ENCODE peak calls at places on chromosome 16, in four cellular contexts. One of them, this sample, is unnamed.

GRCh38 chr16:73050115-73051099 is 2.5 kb upstream of the ZFHX3 start:
- DNase-seq in EL: no peak
- DNase-seq in left ventricle myocardium inferior: no peak
- DNase-seq in AG10803: no peak
- DNase-seq in this sample: no peak

GRCh38 chr16:50303605-50304466 is 37.5 kb downstream of the ADCY7 start:
- DNase-seq in EL: no peak
- DNase-seq in left ventricle myocardium inferior: no peak
- DNase-seq in AG10803: peak; percentile 17
- DNase-seq in this sample: peak; percentile 24

GRCh38 chr16:16143038-16143763 is 80.1 kb downstream of the ABCC6 start:
- DNase-seq in EL: no peak
- DNase-seq in left ventricle myocardium inferior: no peak
- DNase-seq in AG10803: no peak
- DNase-seq in this sample: peak; percentile 64

GRCh38 chr16:80319181-80319580 is 221.6 kb upstream of the DYNLRB2 start:
- DNase-seq in EL: peak; percentile 9
- DNase-seq in left ventricle myocardium inferior: no peak
- DNase-seq in AG10803: no peak
- DNase-seq in this sample: no peak

GRCh38 chr16:8863594-8864424 is 5.0 kb downstream of the CARHSP1 start:
- DNase-seq in EL: no peak
- DNase-seq in left ventricle myocardium inferior: peak; percentile 45
- DNase-seq in AG10803: no peak
- DNase-seq in this sample: peak; percentile 69

GRCh38 chr16:81431554-81432353 is 12.9 kb upstream of the CMIP start:
- DNase-seq in EL: peak; percentile 96
- DNase-seq in left ventricle myocardium inferior: no peak
- DNase-seq in AG10803: peak; percentile 83
- DNase-seq in this sample: no peak

GRCh38 chr16:22898874-22899348 is 84.9 kb downstream of the HS3ST2 start:
- DNase-seq in EL: peak; percentile 50
- DNase-seq in left ventricle myocardium inferior: peak; percentile 68
- DNase-seq in AG10803: peak; percentile 57
- DNase-seq in this sample: peak; percentile 88

GRCh38 chr16:4409081-4409932 is 7.1 kb downstream of the CORO7 start:
- DNase-seq in EL: peak; percentile 23
- DNase-seq in left ventricle myocardium inferior: no peak
- DNase-seq in AG10803: no peak
- DNase-seq in this sample: peak; percentile 41

GRCh38 chr16:75320435-75320834 is 69.0 kb upstream of the BCAR1 start:
- DNase-seq in EL: no peak
- DNase-seq in left ventricle myocardium inferior: no peak
- DNase-seq in AG10803: no peak
- DNase-seq in this sample: no peak

GRCh38 chr16:9042533-9042932 is 48.9 kb upstream of the HAPSTR1 start:
- DNase-seq in EL: no peak
- DNase-seq in left ventricle myocardium inferior: no peak
- DNase-seq in AG10803: no peak
- DNase-seq in this sample: no peak